ENCODE peak calls at places on chromosomes 13 and 19, in ten cellular contexts. W, N, O, L, X, D, S, K, Z and J are unnamed samples.

GRCh38 chr19:48755787-48756674 is 707 bp downstream of the FGF21 start:
- DNase-seq in Z (no peak), O (no peak), K (no peak), L (no peak), N (no peak), D (no peak), W (no peak), X (no peak), S (no peak), J (no peak)

GRCh38 chr13:44713793-44714469 is 137.8 kb upstream of the TSC22D1 start:
- DNase-seq in S (no peak), Z (peak; percentile 68), K (peak; percentile 97), X (no peak), N (no peak), W (no peak), O (no peak), L (no peak), D (peak; percentile 95), J (no peak)

GRCh38 chr19:6271251-6271650 is 8.5 kb downstream of the MLLT1 start:
- DNase-seq in D (no peak), S (no peak), Z (no peak), X (no peak), O (peak; percentile 77), K (peak; percentile 42), W (no peak), N (peak; percentile 26), L (no peak), J (no peak)

GRCh38 chr13:76813874-76814273 is 72.3 kb downstream of the KCTD12 start:
- DNase-seq in L (no peak), X (no peak), N (no peak), O (no peak), W (no peak), D (no peak), S (no peak), Z (no peak), K (no peak), J (no peak)

GRCh38 chr19:378706-379105 is 30.2 kb downstream of the C2CD4C start:
- DNase-seq in L (no peak), O (no peak), S (no peak), X (no peak), D (no peak), Z (no peak), W (no peak), N (no peak), K (no peak), J (no peak)

GRCh38 chr13:27126877-27127276 is 44.7 kb downstream of the USP12 start:
- DNase-seq in S (peak; percentile 41), D (no peak), N (no peak), L (no peak), O (no peak), W (no peak), Z (no peak), K (no peak), X (no peak), J (no peak)

GRCh38 chr19:33812388-33813330 is 16.0 kb downstream of the KCTD15 start:
- DNase-seq in O (no peak), N (no peak), D (no peak), S (no peak), W (no peak), L (no peak), X (no peak), K (no peak), Z (no peak), J (no peak)

GRCh38 chr19:821976-822773 is 420 bp upstream of the PLPPR3 start:
- DNase-seq in Z (no peak), X (no peak), N (no peak), W (no peak), L (peak; percentile 55), D (no peak), O (no peak), S (no peak), K (no peak), J (peak; percentile 51)

GRCh38 chr13:73672492-73672891 is 461.7 kb downstream of the KLF12 start:
- DNase-seq in W (no peak), K (peak; percentile 8), L (no peak), O (no peak), Z (no peak), N (no peak), X (no peak), S (no peak), D (peak; percentile 36), J (no peak)

GRCh38 chr19:55452381-55453325 is 8.8 kb downstream of the ISOC2 start:
- DNase-seq in O (peak; percentile 70), K (peak; percentile 66), Z (peak; percentile 83), W (peak; percentile 45), X (no peak), N (peak; percentile 81), S (peak; percentile 31), D (peak; percentile 42), L (peak; percentile 73), J (peak; percentile 45)

GRCh38 chr19:55455576-55456235 is 5.7 kb downstream of the ISOC2 start:
- DNase-seq in Z (no peak), N (no peak), S (no peak), O (no peak), W (no peak), D (no peak), X (no peak), K (no peak), L (no peak), J (no peak)

GRCh38 chr19:55456347-55456746 is 5.1 kb downstream of the ISOC2 start:
- DNase-seq in W (no peak), Z (no peak), S (no peak), D (no peak), O (no peak), L (no peak), N (no peak), K (no peak), X (no peak), J (no peak)

GRCh38 chr19:55453861-55454260 is 7.6 kb downstream of the ISOC2 start:
- DNase-seq in Z (no peak), W (no peak), O (no peak), D (no peak), N (no peak), X (no peak), S (no peak), K (no peak), L (no peak), J (no peak)

DNA sequence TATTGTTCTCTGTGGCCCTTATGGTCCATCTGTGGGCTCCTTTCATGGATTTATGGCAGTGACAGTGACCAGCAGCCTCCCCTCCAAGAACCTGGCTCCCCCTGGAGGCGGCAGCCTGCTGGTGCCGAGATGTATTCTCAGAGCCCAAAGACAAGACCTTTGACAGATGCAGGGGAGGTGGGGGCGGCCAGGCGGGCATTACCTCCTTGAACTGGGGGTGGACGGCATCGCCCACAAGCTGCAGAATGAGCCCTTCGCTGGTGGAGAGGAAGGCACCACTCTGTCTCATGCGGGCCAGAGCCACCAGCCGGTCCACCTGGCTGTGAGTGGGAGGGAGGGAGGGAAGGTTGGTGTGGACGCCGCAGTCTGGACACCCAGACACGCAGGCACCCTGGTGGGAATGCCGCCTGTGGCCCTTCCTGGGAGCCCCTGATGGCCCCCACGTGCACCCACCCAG is 6.6 kb downstream of the ISOC2 start:
- DNase-seq in O (no peak), L (peak; percentile 54), Z (peak; percentile 68), X (peak; percentile 41), W (no peak), N (no peak), S (peak; percentile 59), D (no peak), K (peak; percentile 54), J (no peak)
- TF ChIP-seq CTCF in O (peak; percentile 12), L (peak; percentile 68), Z (peak; percentile 69), X (peak; percentile 54), W (peak; percentile 42), N (no peak), S (peak; percentile 62), D (peak; percentile 76), K (peak; percentile 85), J (peak; percentile 63)

GRCh38 chr19:55099557-55100506 is 17.6 kb downstream of the PPP1R12C start:
- DNase-seq in Z (peak; percentile 45), S (no peak), X (no peak), D (no peak), W (no peak), O (no peak), K (peak; percentile 22), N (peak; percentile 16), L (no peak), J (no peak)
- TF ChIP-seq CTCF in Z (peak; percentile 31), S (no peak), X (no peak), D (no peak), W (no peak), O (no peak), K (no peak), N (no peak), L (peak; percentile 31), J (peak; percentile 16)

GRCh38 chr13:38685974-38686571 is 804 bp upstream of the FREM2 start:
- DNase-seq in S (peak; percentile 15), K (peak; percentile 19), L (no peak), O (peak; percentile 60), X (no peak), W (peak; percentile 18), D (no peak), Z (peak; percentile 80), N (no peak), J (peak; percentile 14)
- TF ChIP-seq CTCF in S (no peak), K (no peak), L (peak; percentile 69), O (peak; percentile 47), X (no peak), W (peak; percentile 68), D (no peak), Z (peak; percentile 49), N (peak; percentile 33), J (peak; percentile 43)

GRCh38 chr13:39811051-39811450 is 155.6 kb downstream of the COG6 start:
- DNase-seq in X (no peak), W (no peak), O (no peak), K (no peak), S (no peak), L (no peak), Z (no peak), N (no peak), D (no peak), J (no peak)

GRCh38 chr13:39810091-39810877 is 154.8 kb downstream of the COG6 start:
- DNase-seq in N (no peak), X (no peak), L (no peak), Z (no peak), S (no peak), W (no peak), K (no peak), D (peak; percentile 1), O (no peak), J (no peak)

GRCh38 chr13:39815345-39816111 is 160.1 kb downstream of the COG6 start:
- DNase-seq in S (no peak), X (no peak), W (no peak), O (no peak), D (peak; percentile 48), K (peak; percentile 44), L (no peak), Z (no peak), N (no peak), J (no peak)

GRCh38 chr13:39809466-39809865 is 154.0 kb downstream of the COG6 start:
- DNase-seq in L (no peak), D (no peak), X (no peak), N (no peak), Z (no peak), K (no peak), W (no peak), S (no peak), O (no peak), J (no peak)

DNA sequence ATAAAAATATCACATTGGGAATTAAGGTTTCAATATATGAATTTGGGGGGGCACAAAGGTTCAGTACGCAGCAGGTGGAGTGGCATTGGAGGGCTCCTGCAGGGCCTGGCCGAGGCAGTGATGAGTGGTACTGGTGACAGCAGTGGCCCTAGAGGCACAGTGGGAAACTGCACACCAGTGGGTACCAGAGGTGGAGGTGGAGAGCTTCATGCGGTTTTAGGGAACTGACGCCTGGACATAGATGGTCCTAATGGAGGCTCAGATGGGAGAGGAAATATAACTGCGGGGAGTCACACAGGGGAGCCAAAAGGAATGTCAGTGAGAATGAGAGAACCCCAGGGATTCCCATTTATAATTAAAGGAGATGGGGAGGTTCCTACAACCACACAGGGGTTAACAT is 156.2 kb downstream of the COG6 start:
- DNase-seq in O (no peak), Z (no peak), X (no peak), N (no peak), D (no peak), S (no peak), W (no peak), K (no peak), L (no peak), J (no peak)
- TF ChIP-seq CTCF in O (no peak), Z (no peak), X (no peak), N (no peak), D (no peak), S (peak; percentile 28), W (no peak), K (no peak), L (no peak), J (no peak)